ENCODE peak calls at places on chromosomes 16 and 17, in eight cellular contexts. V, A, X, P, S, Y, W and D are unnamed samples.

GRCh38 chr17:35708951-35709350 is 22.5 kb upstream of the RASL10B start:
- DNase-seq in V (no peak), A (no peak), W (no peak), Y (no peak), P (no peak), S (no peak), X (no peak), D (no peak)

GRCh38 chr17:61285483-61286320 is 113.9 kb upstream of the TBX2 start:
- DNase-seq in X (peak; percentile 99), W (peak; percentile 86), V (peak; percentile 97), S (no peak), Y (no peak), A (peak; percentile 67), P (no peak), D (peak; percentile 96)

GRCh38 chr17:81463506-81463905 is 49.1 kb downstream of the ACTG1 start:
- DNase-seq in V (no peak), Y (no peak), S (no peak), P (no peak), X (no peak), A (no peak), W (no peak), D (no peak)

GRCh38 chr16:31215287-31216115 is 1.4 kb downstream of the PYDC1 start:
- DNase-seq in X (peak; percentile 57), S (no peak), V (peak; percentile 51), Y (no peak), P (peak; percentile 91), W (peak; percentile 67), A (peak; percentile 77), D (no peak)

GRCh38 chr16:77763994-77764393 is 24.4 kb upstream of the VAT1L start:
- DNase-seq in P (no peak), A (no peak), Y (no peak), S (no peak), V (no peak), X (no peak), W (no peak), D (no peak)

GRCh38 chr17:2064511-2064910 is 9.6 kb downstream of the HIC1 start:
- DNase-seq in P (no peak), W (peak; percentile 78), S (no peak), A (peak; percentile 56), Y (no peak), X (peak; percentile 66), V (peak; percentile 77), D (no peak)

GRCh38 chr17:45705123-45706009 is 78.8 kb upstream of the CRHR1 start:
- DNase-seq in X (peak; percentile 57), V (peak; percentile 58), A (no peak), W (peak; percentile 3), S (no peak), Y (no peak), P (peak; percentile 84), D (no peak)

GRCh38 chr16:57867000-57867561 is 64.8 kb upstream of the KIFC3 start:
- DNase-seq in S (peak; percentile 17), P (no peak), A (no peak), Y (no peak), W (no peak), V (no peak), X (no peak), D (no peak)

GRCh38 chr17:47718634-47719405 is 14.2 kb upstream of the TBX21 start:
- DNase-seq in W (no peak), V (no peak), X (no peak), S (no peak), A (no peak), P (no peak), Y (no peak), D (no peak)

GRCh38 chr17:82548681-82549303 is 29.3 kb downstream of the FOXK2 start:
- DNase-seq in A (peak; percentile 21), S (no peak), Y (no peak), W (peak; percentile 28), V (peak; percentile 41), X (peak; percentile 47), P (no peak), D (no peak)

GRCh38 chr17:179721-180379 is 1.6 kb downstream of the DOC2B start:
- DNase-seq in A (no peak), X (no peak), W (no peak), S (no peak), P (no peak), Y (no peak), V (no peak), D (no peak)
- H3K4me3 ChIP-seq in A (peak overlapping the region; percentile 38), X (no peak overlapping the region), W (no peak overlapping the region), S (peak overlapping the region; percentile 71), P (peak overlapping the region; percentile 58), Y (peak overlapping the region; percentile 90), V (no peak overlapping the region), D (no peak overlapping the region)

GRCh38 chr17:31314788-31315105 is 893 bp upstream of the EVI2B start:
- DNase-seq in Y (no peak), W (no peak), V (no peak), P (no peak), X (no peak), A (no peak), S (no peak), D (no peak)

GRCh38 chr17:31310260-31310659 is 3.6 kb downstream of the EVI2B start:
- DNase-seq in X (no peak), P (no peak), A (no peak), V (no peak), S (no peak), W (no peak), Y (no peak), D (no peak)

GRCh38 chr17:31310877-31311276 is 3.0 kb downstream of the EVI2B start:
- DNase-seq in A (no peak), P (no peak), S (no peak), W (no peak), X (no peak), V (no peak), Y (no peak), D (no peak)

GRCh38 chr17:31318298-31319190 is 2.9 kb downstream of the EVI2A start:
- DNase-seq in W (peak; percentile 93), P (no peak), V (peak; percentile 87), Y (no peak), S (no peak), A (peak; percentile 95), X (peak; percentile 96), D (peak; percentile 62)

GRCh38 chr17:31313982-31314787 is at the start of gene EVI2B:
- DNase-seq in S (no peak), A (peak; percentile 75), W (peak; percentile 80), Y (peak; percentile 90), X (peak; percentile 77), V (peak; percentile 85), P (no peak), D (no peak)
- H3K4me3 ChIP-seq in S (peak within 1 kb of the TSS; percentile 40), A (no peak within 1 kb of the TSS), W (no peak within 1 kb of the TSS), Y (peak within 1 kb of the TSS; percentile 19), X (peak within 1 kb of the TSS; percentile 12), V (peak within 1 kb of the TSS; percentile 8), P (no peak within 1 kb of the TSS), D (no peak within 1 kb of the TSS)

GRCh38 chr17:57892146-57892819 is 42.4 kb upstream of the MRPS23 start:
- DNase-seq in W (peak; percentile 92), S (peak; percentile 96), V (peak; percentile 94), A (peak; percentile 94), P (peak; percentile 92), X (peak; percentile 88), Y (no peak), D (peak; percentile 64)
- H3K4me3 ChIP-seq in W (no peak overlapping the region), S (peak overlapping the region; percentile 34), V (no peak overlapping the region), A (no peak overlapping the region), P (no peak overlapping the region), X (no peak overlapping the region), Y (no peak overlapping the region), D (no peak overlapping the region)

GRCh38 chr16:14302031-14302398 is 230.9 kb downstream of the MRTFB start:
- DNase-seq in S (peak; percentile 84), A (peak; percentile 86), Y (no peak), V (peak; percentile 58), P (peak; percentile 56), X (peak; percentile 51), W (peak; percentile 46), D (peak; percentile 14)

GRCh38 chr16:14301150-14302030 is 230.3 kb downstream of the MRTFB start:
- DNase-seq in S (no peak), X (no peak), A (peak; percentile 36), Y (no peak), W (peak; percentile 11), V (no peak), P (peak; percentile 65), D (no peak)

GRCh38 chr16:14298374-14299122 is 227.4 kb downstream of the MRTFB start:
- DNase-seq in A (no peak), X (no peak), V (no peak), S (no peak), Y (no peak), W (no peak), P (no peak), D (no peak)

GRCh38 chr16:14302399-14303181 is 231.5 kb downstream of the MRTFB start:
- DNase-seq in W (peak; percentile 12), X (no peak), P (no peak), V (no peak), A (no peak), Y (no peak), S (no peak), D (no peak)

DNA sequence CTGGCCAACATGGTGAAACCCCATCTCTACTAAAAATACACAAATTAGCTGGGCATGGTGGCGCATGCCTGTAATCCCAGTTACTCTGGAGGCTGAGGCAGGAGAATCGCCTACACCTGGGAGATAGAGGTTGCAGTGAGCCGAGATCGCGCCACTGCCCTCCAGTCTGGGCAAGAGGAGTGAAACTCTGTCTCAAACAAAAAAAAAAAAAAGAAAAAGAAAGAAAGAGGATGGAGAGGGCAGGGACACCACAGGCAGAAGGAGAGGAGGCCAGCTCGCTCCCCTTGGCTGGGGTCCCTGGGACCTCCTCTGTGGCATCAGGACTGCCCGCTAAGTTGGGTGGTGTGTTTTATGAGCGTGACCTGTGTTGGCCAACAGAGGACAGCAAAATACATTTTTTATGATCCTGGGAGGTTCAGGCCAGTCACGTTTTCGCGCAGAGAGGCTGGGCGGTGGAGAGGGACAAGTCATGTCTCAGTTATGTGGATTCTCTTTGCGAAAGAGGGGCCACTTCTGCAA is 229.6 kb downstream of the MRTFB start:
- DNase-seq in Y (no peak), X (peak; percentile 88), W (peak; percentile 89), P (peak; percentile 78), S (peak; percentile 87), A (peak; percentile 89), V (peak; percentile 90), D (peak; percentile 49)
- H3K4me3 ChIP-seq in Y (no peak overlapping the region), X (no peak overlapping the region), W (peak overlapping the region; percentile 75), P (peak overlapping the region; percentile 98), S (peak overlapping the region; percentile 96), A (peak overlapping the region; percentile 90), V (no peak overlapping the region), D (peak overlapping the region; percentile 63)